ENCODE peak calls at places on chromosomes 5 and 9, in seven cellular contexts. C is AG10803, K is A549, G is adipocyte, M is GM06990, R is K562, O is hepatocyte. N is an unnamed sample.

GRCh38 chr9:111959960-111960359 is 63.3 kb downstream of the UGCG start:
- DNase-seq in O (no peak), K (peak), M (no peak), C (peak), R (no peak), G (no peak), N (no peak)

GRCh38 chr5:99191181-99191775 is 262.5 kb upstream of the CHD1 start:
- DNase-seq in G (no peak), O (no peak), R (no peak), M (no peak), K (no peak), C (no peak), N (no peak)

GRCh38 chr5:93022770-93023169 is 558.2 kb downstream of the NR2F1-AS1 start:
- DNase-seq in R (no peak), C (no peak), M (no peak), G (peak), K (peak), O (no peak), N (no peak)

GRCh38 chr9:32986971-32987370 is 14.5 kb downstream of the APTX start:
- DNase-seq in G (no peak), C (no peak), K (no peak), M (no peak), R (no peak), O (no peak), N (no peak)

GRCh38 chr9:83142389-83142788 is 79.4 kb upstream of the RASEF start:
- DNase-seq in C (no peak), G (no peak), R (no peak), O (no peak), M (no peak), K (no peak), N (no peak)

GRCh38 chr5:96483878-96484277 is 50.8 kb upstream of the PCSK1 start:
- DNase-seq in K (peak), G (peak), M (no peak), R (peak), C (peak), O (peak), N (peak)

GRCh38 chr9:92983984-92984589 is 36.8 kb downstream of the FGD3 start:
- DNase-seq in K (peak), C (no peak), M (no peak), R (no peak), O (no peak), G (no peak), N (no peak)

GRCh38 chr9:124855944-124856773 is 2.9 kb downstream of the WDR38 start:
- DNase-seq in K (peak), C (no peak), M (peak), O (no peak), R (no peak), G (peak), N (no peak)

GRCh38 chr9:120212853-120213200 is 367.1 kb downstream of the CDK5RAP2 start:
- DNase-seq in K (no peak), C (no peak), M (no peak), R (no peak), O (no peak), G (no peak), N (no peak)

GRCh38 chr5:116445311-116445710 is 129.3 kb downstream of the SEMA6A start:
- DNase-seq in O (no peak), K (no peak), R (no peak), C (no peak), M (no peak), G (no peak), N (no peak)
- H3K4me3 ChIP-seq in O (no peak), K (no peak), R (no peak), C (no peak), M (no peak), G (no peak), N (no peak)

GRCh38 chr9:8564960-8565359 is 765.4 kb upstream of the DMAC1 start:
- DNase-seq in R (no peak), G (no peak), M (no peak), C (no peak), O (no peak), K (no peak), N (no peak)

GRCh38 chr9:8570776-8571175 is 771.2 kb upstream of the DMAC1 start:
- DNase-seq in R (no peak), G (no peak), C (no peak), K (no peak), M (no peak), O (peak), N (no peak)

GRCh38 chr9:8569832-8570231 is 770.3 kb upstream of the DMAC1 start:
- DNase-seq in G (no peak), O (no peak), M (no peak), C (no peak), R (no peak), K (no peak), N (no peak)

GRCh38 chr9:8571648-8572047 is 772.1 kb upstream of the DMAC1 start:
- DNase-seq in K (no peak), G (no peak), R (no peak), O (no peak), M (no peak), C (no peak), N (no peak)

GRCh38 chr9:8567963-8568579 is 768.5 kb upstream of the DMAC1 start:
- DNase-seq in M (no peak), G (no peak), R (no peak), O (no peak), C (no peak), K (no peak), N (no peak)
- H3K4me3 ChIP-seq in M (no peak), G (no peak), R (no peak), O (no peak), C (no peak), K (no peak), N (no peak)

GRCh38 chr5:113806250-113806649 is 292.8 kb downstream of the YTHDC2 start:
- DNase-seq in K (no peak), M (no peak), O (no peak), C (peak), G (peak), R (no peak), N (no peak)
- H3K4me3 ChIP-seq in K (no peak), M (no peak), O (no peak), C (peak), G (peak), R (no peak), N (no peak)

GRCh38 chr9:126471084-126471611 is 142.6 kb upstream of the LMX1B start:
- DNase-seq in M (peak), R (no peak), O (no peak), G (peak), C (peak), K (no peak), N (peak)
- H3K4me3 ChIP-seq in M (peak), R (no peak), O (no peak), G (peak), C (peak), K (no peak), N (no peak)

DNA sequence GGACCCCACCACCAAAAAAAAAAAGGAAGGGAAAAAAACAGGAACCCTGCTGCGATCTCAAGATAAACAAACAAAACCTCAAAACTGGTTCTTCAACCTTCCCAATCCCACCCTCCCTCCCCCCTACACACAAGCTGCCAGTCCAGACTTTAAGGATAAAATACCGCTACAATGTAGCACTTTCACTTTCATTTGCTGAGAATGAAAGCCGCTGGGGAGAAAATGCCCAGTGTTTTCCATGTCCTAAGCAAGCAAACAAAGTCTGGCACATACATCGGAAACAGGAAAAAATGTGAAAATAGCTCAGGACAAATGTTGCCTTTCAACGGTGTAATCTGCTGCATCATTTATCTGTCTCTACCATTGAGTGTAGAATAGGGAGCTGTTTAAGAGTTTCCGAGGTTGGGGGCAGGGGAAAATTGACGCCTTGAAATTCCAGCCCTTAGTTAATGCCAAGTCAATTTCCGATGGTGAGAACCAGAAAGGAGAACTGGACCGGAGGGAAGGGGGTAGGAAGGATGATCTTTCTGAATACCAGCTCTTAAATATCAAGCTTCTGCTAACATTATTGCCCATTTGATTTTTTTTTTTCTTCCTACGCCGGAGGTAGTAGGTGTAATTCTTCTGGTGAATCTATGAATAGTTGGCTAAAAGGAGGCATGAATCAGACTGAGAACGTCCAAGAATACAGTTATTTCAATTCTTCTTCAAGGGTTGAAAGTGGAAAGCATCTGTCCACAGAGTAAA is 1.2 kb upstream of the ADAMTS6 start:
- DNase-seq in O (peak), G (peak), R (peak), C (peak), K (peak), M (no peak), N (no peak)
- H3K4me3 ChIP-seq in O (peak), G (peak), R (peak), C (peak), K (peak), M (peak), N (peak)

GRCh38 chr5:132214491-132214890 is 13.2 kb downstream of the P4HA2 start:
- DNase-seq in M (no peak), C (no peak), O (no peak), R (no peak), G (no peak), K (no peak), N (no peak)

GRCh38 chr5:132215329-132215728 is 12.3 kb downstream of the P4HA2 start:
- DNase-seq in O (peak), C (peak), K (peak), G (peak), M (no peak), R (no peak), N (no peak)

GRCh38 chr5:132211787-132212186 is 15.9 kb downstream of the P4HA2 start:
- DNase-seq in G (no peak), M (no peak), O (no peak), C (peak), R (no peak), K (no peak), N (no peak)

GRCh38 chr5:132210944-132211343 is 16.7 kb downstream of the P4HA2 start:
- DNase-seq in M (no peak), O (no peak), C (no peak), G (no peak), K (no peak), R (no peak), N (no peak)

GRCh38 chr5:132213666-132214065 is 14.0 kb downstream of the P4HA2 start:
- DNase-seq in G (no peak), C (no peak), K (no peak), M (no peak), R (no peak), O (no peak), N (no peak)
- H3K4me3 ChIP-seq in G (no peak), C (no peak), K (no peak), M (no peak), R (no peak), O (no peak), N (no peak)

GRCh38 chr5:142828797-142829535 is 58.8 kb downstream of the ARHGAP26 start:
- DNase-seq in G (no peak), O (no peak), R (no peak), M (no peak), C (no peak), K (no peak), N (no peak)

GRCh38 chr5:142826093-142826492 is 55.9 kb downstream of the ARHGAP26 start:
- DNase-seq in R (no peak), O (no peak), C (no peak), M (no peak), G (no peak), K (no peak), N (no peak)

GRCh38 chr5:142829821-142830220 is 59.6 kb downstream of the ARHGAP26 start:
- DNase-seq in M (no peak), G (no peak), R (no peak), C (peak), O (no peak), K (no peak), N (no peak)

GRCh38 chr5:142826741-142827492 is 56.7 kb downstream of the ARHGAP26 start:
- DNase-seq in G (peak), O (no peak), M (no peak), C (peak), R (no peak), K (peak), N (no peak)

GRCh38 chr5:142827934-142828576 is 57.9 kb downstream of the ARHGAP26 start:
- DNase-seq in O (no peak), R (no peak), G (no peak), K (no peak), M (no peak), C (no peak), N (no peak)
- H3K4me3 ChIP-seq in O (no peak), R (no peak), G (no peak), K (no peak), M (no peak), C (no peak), N (no peak)

GRCh38 chr5:88680253-88681132 is 202.5 kb downstream of the MEF2C start:
- DNase-seq in M (peak), R (peak), G (peak), C (peak), O (peak), K (peak), N (no peak)

GRCh38 chr5:88684136-88684500 is 198.9 kb downstream of the MEF2C start:
- DNase-seq in G (no peak), R (no peak), O (no peak), C (no peak), M (no peak), K (no peak), N (no peak)

GRCh38 chr5:88683506-88684135 is 199.4 kb downstream of the MEF2C start:
- DNase-seq in O (no peak), G (no peak), M (no peak), K (peak), R (no peak), C (no peak), N (no peak)

GRCh38 chr5:88681402-88681801 is 201.6 kb downstream of the MEF2C start:
- DNase-seq in M (no peak), R (no peak), C (no peak), G (no peak), K (no peak), O (no peak), N (no peak)

GRCh38 chr5:88682797-88683496 is 200.0 kb downstream of the MEF2C start:
- DNase-seq in R (no peak), O (no peak), M (no peak), G (no peak), K (no peak), C (no peak), N (no peak)
- H3K4me3 ChIP-seq in R (no peak), O (no peak), M (no peak), G (no peak), K (no peak), C (no peak), N (no peak)

DNA sequence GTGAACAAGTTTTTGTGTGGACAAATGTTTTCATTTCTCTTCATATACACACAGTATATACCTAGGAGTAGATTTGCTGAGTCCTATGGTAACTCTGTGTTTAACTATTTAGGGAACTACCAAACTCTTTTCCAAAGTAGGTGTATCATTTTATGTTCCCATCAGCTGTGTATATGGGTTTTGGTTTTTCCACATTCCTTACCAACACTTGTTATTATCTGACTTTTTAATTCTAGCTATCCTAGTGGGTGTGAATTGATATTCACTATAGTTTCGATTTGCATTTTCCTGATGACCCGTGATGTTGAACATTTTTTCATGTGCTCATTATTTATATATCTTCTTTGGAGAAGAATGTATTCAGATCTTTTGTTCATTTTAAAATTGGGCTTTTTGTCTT is 3.7 kb downstream of the RGS3 start:
- DNase-seq in O (no peak), C (no peak), M (no peak), R (no peak), G (no peak), K (no peak), N (no peak)
- H3K4me3 ChIP-seq in O (no peak), C (no peak), M (no peak), R (no peak), G (no peak), K (no peak), N (no peak)

N was measured in GM12864.